ENCODE peak calls at places on chromosomes 12 and 14, in ten cellular contexts. One of them, this sample, is unnamed.

GRCh38 chr12:95277139-95277538 is 59.5 kb downstream of the VEZT start:
- DNase-seq in IMR-90: peak
- DNase-seq in fibroblast of mammary gland: peak
- DNase-seq in epithelial cell of esophagus: peak
- DNase-seq in activated CD4-positive, alpha-beta T cell treated with anti-CD3 and anti-CD28 coated beads, Interleukin-2, amount 50 U/mL, for 24 hours: no peak
- DNase-seq in stimulated activated naive B cell treated with anti-CD40 and anti-IgM and Interleukin-4, amounts not matched to agents 10 μg/mL and 1 μg/mL and 100 μg/mL, for 72 hours: no peak
- DNase-seq in ecto neural progenitor cell: no peak
- DNase-seq in psoas muscle: no peak
- DNase-seq in progenitor cell of endocrine pancreas: no peak
- DNase-seq in iPS DF 6.9: no peak
- DNase-seq in this sample: peak

GRCh38 chr12:91309450-91309849 is 126.8 kb upstream of the DCN start:
- DNase-seq in activated CD4-positive, alpha-beta T cell treated with anti-CD3 and anti-CD28 coated beads, Interleukin-2, amount 50 U/mL, for 24 hours: no peak
- DNase-seq in iPS DF 6.9: no peak
- DNase-seq in psoas muscle: no peak
- DNase-seq in ecto neural progenitor cell: no peak
- DNase-seq in fibroblast of mammary gland: no peak
- DNase-seq in stimulated activated naive B cell treated with anti-CD40 and anti-IgM and Interleukin-4, amounts not matched to agents 10 μg/mL and 1 μg/mL and 100 μg/mL, for 72 hours: no peak
- DNase-seq in IMR-90: no peak
- DNase-seq in epithelial cell of esophagus: no peak
- DNase-seq in progenitor cell of endocrine pancreas: no peak
- DNase-seq in this sample: no peak

GRCh38 chr14:102183922-102184677 is 44.4 kb downstream of the WDR20 start:
- DNase-seq in epithelial cell of esophagus: no peak
- DNase-seq in stimulated activated naive B cell treated with anti-CD40 and anti-IgM and Interleukin-4, amounts not matched to agents 10 μg/mL and 1 μg/mL and 100 μg/mL, for 72 hours: no peak
- DNase-seq in psoas muscle: no peak
- DNase-seq in ecto neural progenitor cell: no peak
- DNase-seq in progenitor cell of endocrine pancreas: no peak
- DNase-seq in iPS DF 6.9: no peak
- DNase-seq in IMR-90: no peak
- DNase-seq in fibroblast of mammary gland: no peak
- DNase-seq in activated CD4-positive, alpha-beta T cell treated with anti-CD3 and anti-CD28 coated beads, Interleukin-2, amount 50 U/mL, for 24 hours: peak
- DNase-seq in this sample: no peak

GRCh38 chr12:85575115-85576096 is 260.8 kb downstream of the RASSF9 start:
- DNase-seq in epithelial cell of esophagus: peak
- DNase-seq in progenitor cell of endocrine pancreas: no peak
- DNase-seq in IMR-90: peak
- DNase-seq in iPS DF 6.9: peak
- DNase-seq in activated CD4-positive, alpha-beta T cell treated with anti-CD3 and anti-CD28 coated beads, Interleukin-2, amount 50 U/mL, for 24 hours: no peak
- DNase-seq in fibroblast of mammary gland: peak
- DNase-seq in psoas muscle: peak
- DNase-seq in stimulated activated naive B cell treated with anti-CD40 and anti-IgM and Interleukin-4, amounts not matched to agents 10 μg/mL and 1 μg/mL and 100 μg/mL, for 72 hours: peak
- DNase-seq in ecto neural progenitor cell: peak
- DNase-seq in this sample: peak

GRCh38 chr12:118480235-118480634 is 103.9 kb downstream of the SUDS3 start:
- DNase-seq in fibroblast of mammary gland: no peak
- DNase-seq in iPS DF 6.9: no peak
- DNase-seq in stimulated activated naive B cell treated with anti-CD40 and anti-IgM and Interleukin-4, amounts not matched to agents 10 μg/mL and 1 μg/mL and 100 μg/mL, for 72 hours: no peak
- DNase-seq in progenitor cell of endocrine pancreas: no peak
- DNase-seq in epithelial cell of esophagus: no peak
- DNase-seq in IMR-90: no peak
- DNase-seq in activated CD4-positive, alpha-beta T cell treated with anti-CD3 and anti-CD28 coated beads, Interleukin-2, amount 50 U/mL, for 24 hours: no peak
- DNase-seq in ecto neural progenitor cell: no peak
- DNase-seq in psoas muscle: no peak
- DNase-seq in this sample: no peak

GRCh38 chr14:62557416-62557815 is 487.8 kb downstream of the KCNH5 start:
- DNase-seq in ecto neural progenitor cell: no peak
- DNase-seq in iPS DF 6.9: no peak
- DNase-seq in stimulated activated naive B cell treated with anti-CD40 and anti-IgM and Interleukin-4, amounts not matched to agents 10 μg/mL and 1 μg/mL and 100 μg/mL, for 72 hours: no peak
- DNase-seq in progenitor cell of endocrine pancreas: no peak
- DNase-seq in activated CD4-positive, alpha-beta T cell treated with anti-CD3 and anti-CD28 coated beads, Interleukin-2, amount 50 U/mL, for 24 hours: no peak
- DNase-seq in IMR-90: no peak
- DNase-seq in psoas muscle: no peak
- DNase-seq in fibroblast of mammary gland: no peak
- DNase-seq in epithelial cell of esophagus: no peak
- DNase-seq in this sample: no peak

GRCh38 chr12:127241056-127241830 is 1025.7 kb upstream of the TMEM132C start:
- DNase-seq in ecto neural progenitor cell: no peak
- DNase-seq in IMR-90: no peak
- DNase-seq in iPS DF 6.9: no peak
- DNase-seq in stimulated activated naive B cell treated with anti-CD40 and anti-IgM and Interleukin-4, amounts not matched to agents 10 μg/mL and 1 μg/mL and 100 μg/mL, for 72 hours: no peak
- DNase-seq in activated CD4-positive, alpha-beta T cell treated with anti-CD3 and anti-CD28 coated beads, Interleukin-2, amount 50 U/mL, for 24 hours: no peak
- DNase-seq in psoas muscle: peak
- DNase-seq in progenitor cell of endocrine pancreas: no peak
- DNase-seq in fibroblast of mammary gland: peak
- DNase-seq in epithelial cell of esophagus: peak
- DNase-seq in this sample: no peak

GRCh38 chr14:68860771-68861170 is 67.9 kb upstream of the ZFP36L1 start:
- DNase-seq in fibroblast of mammary gland: no peak
- DNase-seq in stimulated activated naive B cell treated with anti-CD40 and anti-IgM and Interleukin-4, amounts not matched to agents 10 μg/mL and 1 μg/mL and 100 μg/mL, for 72 hours: no peak
- DNase-seq in progenitor cell of endocrine pancreas: no peak
- DNase-seq in iPS DF 6.9: no peak
- DNase-seq in psoas muscle: no peak
- DNase-seq in activated CD4-positive, alpha-beta T cell treated with anti-CD3 and anti-CD28 coated beads, Interleukin-2, amount 50 U/mL, for 24 hours: no peak
- DNase-seq in IMR-90: no peak
- DNase-seq in ecto neural progenitor cell: no peak
- DNase-seq in epithelial cell of esophagus: no peak
- DNase-seq in this sample: no peak

GRCh38 chr12:49619286-49619685 is 4.1 kb upstream of the PRPF40B start:
- DNase-seq in psoas muscle: no peak
- DNase-seq in fibroblast of mammary gland: no peak
- DNase-seq in epithelial cell of esophagus: peak
- DNase-seq in progenitor cell of endocrine pancreas: no peak
- DNase-seq in ecto neural progenitor cell: peak
- DNase-seq in IMR-90: peak
- DNase-seq in activated CD4-positive, alpha-beta T cell treated with anti-CD3 and anti-CD28 coated beads, Interleukin-2, amount 50 U/mL, for 24 hours: no peak
- DNase-seq in stimulated activated naive B cell treated with anti-CD40 and anti-IgM and Interleukin-4, amounts not matched to agents 10 μg/mL and 1 μg/mL and 100 μg/mL, for 72 hours: no peak
- DNase-seq in iPS DF 6.9: no peak
- DNase-seq in this sample: no peak

GRCh38 chr14:57617510-57617909 is 123.9 kb upstream of the CCDC198 start:
- DNase-seq in progenitor cell of endocrine pancreas: no peak
- DNase-seq in ecto neural progenitor cell: no peak
- DNase-seq in iPS DF 6.9: peak
- DNase-seq in stimulated activated naive B cell treated with anti-CD40 and anti-IgM and Interleukin-4, amounts not matched to agents 10 μg/mL and 1 μg/mL and 100 μg/mL, for 72 hours: no peak
- DNase-seq in activated CD4-positive, alpha-beta T cell treated with anti-CD3 and anti-CD28 coated beads, Interleukin-2, amount 50 U/mL, for 24 hours: no peak
- DNase-seq in fibroblast of mammary gland: no peak
- DNase-seq in epithelial cell of esophagus: no peak
- DNase-seq in IMR-90: no peak
- DNase-seq in psoas muscle: no peak
- DNase-seq in this sample: no peak

This sample was measured in NCI-H446.